ENCODE peak calls at places on chromosomes 2 and 18, in five cellular contexts. L, R, M, B and T are unnamed samples.

GRCh38 chr2:156124458-156124857 is 208.1 kb downstream of the NR4A2 start:
- DNase-seq in L (no peak), R (no peak), M (no peak), B (no peak), T (no peak)

GRCh38 chr2:96800061-96800761 is 15.9 kb upstream of the CNNM3 start:
- DNase-seq in L (no peak), R (no peak), M (no peak), B (no peak), T (no peak)

GRCh38 chr2:84285056-84285747 is 173.9 kb downstream of the SUCLG1 start:
- DNase-seq in L (no peak), R (no peak), M (no peak), B (no peak), T (no peak)

GRCh38 chr2:28052691-28053090 is 162.2 kb downstream of the BABAM2 start:
- DNase-seq in L (no peak), R (no peak), M (no peak), B (no peak), T (no peak)

GRCh38 chr18:60794802-60795201 is 422.2 kb upstream of the MC4R start:
- DNase-seq in L (no peak), R (no peak), M (no peak), B (no peak), T (no peak)

GRCh38 chr2:43288417-43289305 is 62.3 kb upstream of the ZFP36L2 start:
- DNase-seq in L (no peak), R (no peak), M (peak), B (no peak), T (no peak)

GRCh38 chr2:44171018-44171417 is 2.3 kb downstream of the PPM1B start:
- DNase-seq in L (no peak), R (no peak), M (peak), B (no peak), T (no peak)

GRCh38 chr18:3397031-3397750 is 52.8 kb upstream of the TGIF1 start:
- DNase-seq in L (no peak), R (no peak), M (peak), B (no peak), T (no peak)

GRCh38 chr2:135525786-135526185 is 5.2 kb downstream of the ZRANB3 start:
- DNase-seq in L (no peak), R (no peak), M (no peak), B (no peak), T (no peak)

GRCh38 chr2:212428685-212429480 is 109.7 kb downstream of the ERBB4 start:
- DNase-seq in L (no peak), R (no peak), M (no peak), B (no peak), T (no peak)

GRCh38 chr18:3898866-3899613 is 449.1 kb downstream of the TGIF1 start:
- DNase-seq in L (no peak), R (no peak), M (no peak), B (no peak), T (no peak)

GRCh38 chr2:127607399-127607908 is 38.5 kb upstream of the GPR17 start:
- DNase-seq in L (no peak), R (no peak), M (no peak), B (no peak), T (no peak)

GRCh38 chr2:129744649-129745048 is 234.8 kb upstream of the RAB6C start:
- DNase-seq in L (no peak), R (no peak), M (no peak), B (no peak), T (no peak)

GRCh38 chr2:40244251-40245010 is 207.5 kb downstream of the SLC8A1 start:
- DNase-seq in L (no peak), R (peak), M (peak), B (no peak), T (no peak)

GRCh38 chr2:98134138-98134537 is 47.2 kb downstream of the VWA3B start:
- DNase-seq in L (no peak), R (no peak), M (no peak), B (no peak), T (no peak)

GRCh38 chr2:190335225-190335559 is 8.2 kb upstream of the INPP1 start:
- DNase-seq in L (no peak), R (no peak), M (no peak), B (no peak), T (no peak)

GRCh38 chr2:49044680-49045079 is 109.6 kb downstream of the FSHR start:
- DNase-seq in L (no peak), R (no peak), M (no peak), B (no peak), T (no peak)

GRCh38 chr2:29068513-29068912 is 5.8 kb downstream of the PCARE start:
- DNase-seq in L (no peak), R (no peak), M (peak), B (no peak), T (no peak)

GRCh38 chr18:35949903-35950627 is 22.4 kb upstream of the RMP24 start:
- DNase-seq in L (no peak), R (peak), M (no peak), B (peak), T (peak)

GRCh38 chr2:75100691-75101236 is 98.6 kb downstream of the TACR1 start:
- DNase-seq in L (no peak), R (no peak), M (no peak), B (no peak), T (no peak)

GRCh38 chr2:109582928-109583895 is 30.6 kb downstream of the SEPTIN10 start:
- DNase-seq in L (no peak), R (no peak), M (no peak), B (no peak), T (no peak)

GRCh38 chr2:176129825-176130152 is 284 bp downstream of the HOXD8 start:
- DNase-seq in L (no peak), R (no peak), M (no peak), B (no peak), T (no peak)

GRCh38 chr2:98915751-98916358 is 20.2 kb downstream of the CRACDL start:
- DNase-seq in L (no peak), R (no peak), M (no peak), B (no peak), T (no peak)

GRCh38 chr2:96344011-96344410 is 8.4 kb downstream of the NCAPH start:
- DNase-seq in L (no peak), R (no peak), M (no peak), B (peak), T (no peak)

GRCh38 chr18:69259282-69259681 is 141.4 kb upstream of the DOK6 start:
- DNase-seq in L (no peak), R (no peak), M (no peak), B (no peak), T (no peak)

GRCh38 chr2:161122772-161123530 is 37.3 kb upstream of the TANK start:
- DNase-seq in L (peak), R (no peak), M (peak), B (no peak), T (peak)

GRCh38 chr2:207226671-207227061 is 60.9 kb upstream of the KLF7 start:
- DNase-seq in L (no peak), R (no peak), M (no peak), B (no peak), T (no peak)

GRCh38 chr18:41075212-41075611 is 879.8 kb upstream of the PIK3C3 start:
- DNase-seq in L (no peak), R (no peak), M (no peak), B (no peak), T (no peak)

GRCh38 chr2:82993631-82994030 is 1465.4 kb downstream of the SUCLG1 start:
- DNase-seq in L (no peak), R (no peak), M (peak), B (no peak), T (no peak)

GRCh38 chr2:119195001-119195400 is 28.6 kb upstream of the STEAP3 start:
- DNase-seq in L (no peak), R (no peak), M (no peak), B (no peak), T (no peak)

DNA sequence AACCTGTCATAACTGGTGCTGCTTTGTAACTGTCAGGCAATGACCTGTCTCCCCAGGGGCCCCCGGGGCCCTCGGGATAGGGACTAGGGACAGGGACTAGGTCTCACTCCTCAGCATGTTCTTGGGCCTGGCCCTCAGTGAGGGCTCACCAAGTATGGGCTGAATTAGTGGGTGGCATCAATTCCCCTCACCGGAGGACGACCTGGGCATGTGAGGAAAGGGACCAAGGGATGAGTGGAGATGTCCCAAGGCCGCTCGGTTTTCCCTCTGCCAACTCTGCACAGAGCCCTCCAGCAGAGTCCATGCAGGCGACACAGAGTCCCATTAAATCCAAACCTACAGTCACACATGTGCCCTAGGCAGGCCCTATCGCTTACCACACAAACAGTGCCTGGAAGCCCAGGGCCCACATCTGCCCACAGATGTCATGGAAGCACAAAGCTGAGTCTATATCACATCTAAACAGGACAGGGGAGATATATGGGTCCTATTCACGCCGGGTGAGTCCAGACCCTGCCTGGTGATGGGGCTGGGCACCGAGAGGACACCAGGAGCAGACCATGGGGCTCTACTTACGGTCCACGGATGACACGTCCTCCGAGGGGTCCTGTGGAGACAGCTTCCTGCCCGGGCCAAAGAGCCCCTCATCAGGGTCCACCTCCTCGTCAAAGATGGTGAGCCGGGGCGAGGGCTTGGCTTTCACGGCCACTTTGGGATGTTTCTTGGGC is 26.6 kb downstream of the HS1BP3 start:
- DNase-seq in L (no peak), R (no peak), M (no peak), B (no peak), T (peak)
- H3K27ac ChIP-seq in L (peak), R (no peak), M (no peak), B (no peak), T (peak)

DNA sequence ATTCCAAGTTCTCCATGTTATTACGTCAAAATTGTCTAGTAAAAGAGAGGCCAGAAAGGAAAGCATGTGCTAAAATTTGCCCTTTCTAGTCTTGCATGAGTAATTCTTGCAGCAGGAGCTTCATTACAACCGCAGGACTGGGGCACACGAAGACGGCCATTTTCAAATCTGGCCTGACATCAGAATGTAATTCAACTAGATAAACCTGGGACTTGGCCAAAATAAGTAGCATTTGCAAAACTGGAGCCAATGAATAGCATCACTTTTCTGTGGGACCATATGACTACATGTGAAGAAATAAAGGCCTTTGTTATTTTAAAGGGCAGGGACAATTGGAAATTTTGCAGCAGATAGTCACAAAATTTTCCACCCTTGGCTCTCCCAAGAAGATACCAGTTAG is 3.0 kb upstream of the FZD7 start:
- DNase-seq in L (no peak), R (no peak), M (no peak), B (no peak), T (no peak)
- H3K27ac ChIP-seq in L (peak), R (no peak), M (no peak), B (no peak), T (no peak)

GRCh38 chr2:241932895-241933174 is 63.3 kb downstream of the RTP5 start:
- DNase-seq in L (no peak), R (no peak), M (no peak), B (no peak), T (peak)
- H3K27ac ChIP-seq in L (no peak), R (no peak), M (no peak), B (no peak), T (peak)

DNA sequence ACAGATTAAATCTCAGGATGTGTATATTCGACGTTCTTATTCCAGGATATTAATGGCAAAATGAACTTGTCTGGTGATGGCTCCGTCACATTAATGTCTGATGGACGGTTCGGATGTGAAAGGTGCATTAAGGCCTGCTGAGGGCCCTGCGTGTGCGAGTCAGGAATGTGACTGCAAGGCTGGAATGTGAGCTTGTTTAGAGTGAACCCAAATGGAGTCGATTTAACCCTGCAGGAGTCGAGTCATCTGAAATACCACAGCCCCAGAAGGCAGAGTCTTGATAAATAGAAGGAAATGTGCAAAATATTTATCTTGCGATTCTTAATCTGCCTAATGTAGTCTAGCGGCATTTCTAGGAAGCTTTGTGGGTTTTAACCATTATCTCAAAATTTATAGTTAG is 44.3 kb downstream of the RDH14 start:
- DNase-seq in L (no peak), R (no peak), M (no peak), B (no peak), T (no peak)
- H3K27ac ChIP-seq in L (no peak), R (no peak), M (no peak), B (no peak), T (no peak)

GRCh38 chr2:187404431-187405110 is 43.5 kb downstream of the CALCRL start:
- DNase-seq in L (no peak), R (no peak), M (no peak), B (no peak), T (no peak)
- H3K27ac ChIP-seq in L (peak), R (no peak), M (no peak), B (no peak), T (no peak)

GRCh38 chr2:205757271-205757670 is 75.0 kb downstream of the NRP2 start:
- DNase-seq in L (no peak), R (no peak), M (no peak), B (no peak), T (no peak)

GRCh38 chr2:205758498-205758897 is 76.2 kb downstream of the NRP2 start:
- DNase-seq in L (no peak), R (no peak), M (peak), B (no peak), T (no peak)

GRCh38 chr2:205759732-205760516 is 77.6 kb downstream of the NRP2 start:
- DNase-seq in L (no peak), R (no peak), M (no peak), B (no peak), T (no peak)

GRCh38 chr2:205758051-205758450 is 75.8 kb downstream of the NRP2 start:
- DNase-seq in L (no peak), R (no peak), M (peak), B (no peak), T (no peak)

GRCh38 chr2:205759286-205759685 is 77.0 kb downstream of the NRP2 start:
- DNase-seq in L (no peak), R (no peak), M (no peak), B (no peak), T (no peak)
- H3K27ac ChIP-seq in L (no peak), R (no peak), M (no peak), B (no peak), T (no peak)

GRCh38 chr2:179677746-179678505 is 183.5 kb downstream of the ZNF385B start:
- DNase-seq in L (no peak), R (no peak), M (no peak), B (no peak), T (no peak)
- H3K27ac ChIP-seq in L (no peak), R (no peak), M (no peak), B (no peak), T (peak)

GRCh38 chr18:75977069-75977468 is 518.0 kb downstream of the ZNF516 start:
- DNase-seq in L (no peak), R (no peak), M (no peak), B (no peak), T (no peak)
- H3K27ac ChIP-seq in L (no peak), R (no peak), M (no peak), B (no peak), T (no peak)

GRCh38 chr18:45165871-45166270 is 449.4 kb upstream of the SLC14A2 start:
- DNase-seq in L (no peak), R (no peak), M (no peak), B (no peak), T (no peak)
- H3K27ac ChIP-seq in L (no peak), R (no peak), M (peak), B (no peak), T (no peak)